ENCODE peak calls at places on chromosomes 5 and 9, in seven cellular contexts. L, I, X, Y, R, P and C are unnamed samples.

GRCh38 chr9:105064248-105065118 is 136.5 kb upstream of the ABCA1 start:
- DNase-seq in L (peak; percentile 98), I (no peak), X (peak; percentile 97), Y (no peak), R (peak; percentile 98), P (peak; percentile 80), C (no peak)

GRCh38 chr5:146606838-146607237 is 90.8 kb upstream of the GPR151 start:
- DNase-seq in L (no peak), I (no peak), X (no peak), Y (no peak), R (no peak), P (no peak), C (no peak)

GRCh38 chr5:177397875-177398390 is 2.5 kb downstream of the PFN3 start:
- DNase-seq in L (no peak), I (no peak), X (no peak), Y (no peak), R (no peak), P (no peak), C (no peak)

GRCh38 chr5:36507332-36507952 is 99.0 kb upstream of the SLC1A3 start:
- DNase-seq in L (peak; percentile 76), I (peak; percentile 60), X (peak; percentile 42), Y (peak; percentile 62), R (peak; percentile 79), P (peak; percentile 74), C (peak; percentile 56)

GRCh38 chr9:79054500-79054899 is 517.3 kb upstream of the TLE4 start:
- DNase-seq in L (no peak), I (no peak), X (no peak), Y (no peak), R (peak; percentile 7), P (no peak), C (no peak)

GRCh38 chr5:75052461-75053285 is at the start of gene GCNT4:
- DNase-seq in L (peak; percentile 67), I (peak; percentile 55), X (peak; percentile 72), Y (no peak), R (peak; percentile 51), P (peak; percentile 39), C (no peak)

GRCh38 chr9:128233817-128234406 is 30.7 kb downstream of the DNM1 start:
- DNase-seq in L (no peak), I (no peak), X (no peak), Y (no peak), R (no peak), P (no peak), C (no peak)

GRCh38 chr9:13395086-13395485 is 115.6 kb upstream of the MPDZ start:
- DNase-seq in L (peak; percentile 40), I (no peak), X (no peak), Y (no peak), R (peak; percentile 18), P (no peak), C (no peak)

GRCh38 chr5:79263290-79263689 is 27.4 kb downstream of the JMY start:
- DNase-seq in L (no peak), I (no peak), X (no peak), Y (no peak), R (no peak), P (no peak), C (no peak)

GRCh38 chr5:1375871-1376850 is 31.3 kb upstream of the CLPTM1L start:
- DNase-seq in L (no peak), I (no peak), X (no peak), Y (no peak), R (no peak), P (no peak), C (no peak)

GRCh38 chr5:179313849-179314521 is 31.3 kb downstream of the ADAMTS2 start:
- DNase-seq in L (no peak), I (no peak), X (no peak), Y (no peak), R (peak; percentile 95), P (peak; percentile 57), C (no peak)

GRCh38 chr5:116858705-116859333 is 284.2 kb upstream of the SEMA6A start:
- DNase-seq in L (no peak), I (no peak), X (no peak), Y (no peak), R (no peak), P (no peak), C (no peak)

GRCh38 chr5:172775326-172776234 is 4.6 kb upstream of the DUSP1 start:
- DNase-seq in L (peak; percentile 99), I (no peak), X (peak; percentile 90), Y (no peak), R (peak; percentile 97), P (peak; percentile 95), C (no peak)

GRCh38 chr9:28212979-28213378 is 639.7 kb upstream of the C9orf72 start:
- DNase-seq in L (peak; percentile 85), I (no peak), X (peak; percentile 78), Y (peak; percentile 68), R (peak; percentile 45), P (no peak), C (no peak)

GRCh38 chr9:32378993-32379729 is 5.3 kb upstream of the ACO1 start:
- DNase-seq in L (peak; percentile 83), I (peak; percentile 65), X (peak; percentile 68), Y (peak; percentile 79), R (peak; percentile 92), P (peak; percentile 51), C (no peak)

GRCh38 chr9:110623462-110624025 is 44.0 kb upstream of the SVEP1 start:
- DNase-seq in L (peak; percentile 72), I (peak; percentile 25), X (peak; percentile 45), Y (peak; percentile 66), R (peak; percentile 80), P (peak; percentile 43), C (no peak)

GRCh38 chr5:172904643-172905345 is 54.4 kb upstream of the RPL26L1 start:
- DNase-seq in L (peak; percentile 100), I (no peak), X (peak; percentile 100), Y (no peak), R (peak; percentile 82), P (peak; percentile 84), C (no peak)

GRCh38 chr9:75599249-75599648 is 291.2 kb upstream of the PCSK5 start:
- DNase-seq in L (no peak), I (no peak), X (no peak), Y (no peak), R (no peak), P (no peak), C (no peak)

GRCh38 chr9:75604661-75605060 is 285.8 kb upstream of the PCSK5 start:
- DNase-seq in L (no peak), I (no peak), X (no peak), Y (no peak), R (no peak), P (no peak), C (no peak)

GRCh38 chr9:75602074-75602473 is 288.4 kb upstream of the PCSK5 start:
- DNase-seq in L (no peak), I (no peak), X (no peak), Y (no peak), R (no peak), P (no peak), C (no peak)

DNA sequence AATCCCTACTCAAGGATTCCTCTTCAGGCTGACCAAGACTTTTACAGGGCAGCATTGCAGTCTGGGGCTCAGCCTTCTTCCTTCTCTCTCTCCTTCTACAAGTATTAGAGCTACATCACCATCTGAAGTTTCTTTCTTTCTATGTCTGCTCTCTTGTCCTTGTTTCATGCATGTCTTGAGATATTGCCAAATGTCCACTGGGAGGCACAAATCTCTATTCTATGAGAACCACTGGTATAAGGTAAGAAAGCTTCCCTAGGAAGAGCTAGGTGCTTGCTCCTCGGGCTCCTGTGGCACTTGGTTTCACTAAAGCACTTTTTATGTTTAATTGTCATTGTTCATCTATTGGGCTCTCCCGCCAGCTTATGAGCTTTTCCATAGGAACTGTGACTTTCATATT is 289.2 kb upstream of the PCSK5 start:
- DNase-seq in L (peak; percentile 20), I (no peak), X (peak; percentile 2), Y (no peak), R (no peak), P (no peak), C (no peak)
- TF ChIP-seq CTCF in L (peak; percentile 9), I (no peak), X (no peak), Y (no peak), R (no peak), P (no peak), C (no peak)

GRCh38 chr5:160675988-160676387 is 176.0 kb downstream of the ATP10B start:
- DNase-seq in L (no peak), I (peak; percentile 21), X (no peak), Y (no peak), R (no peak), P (no peak), C (no peak)
- TF ChIP-seq CTCF in L (no peak), I (peak; percentile 16), X (no peak), Y (peak; percentile 24), R (no peak), P (no peak), C (no peak)

GRCh38 chr5:154162475-154163217 is 27.9 kb upstream of the GALNT10 start:
- DNase-seq in L (no peak), I (no peak), X (no peak), Y (peak; percentile 1), R (no peak), P (no peak), C (no peak)

GRCh38 chr5:154158379-154158738 is 32.2 kb upstream of the GALNT10 start:
- DNase-seq in L (no peak), I (no peak), X (no peak), Y (no peak), R (no peak), P (no peak), C (no peak)

GRCh38 chr5:154163327-154163997 is 27.1 kb upstream of the GALNT10 start:
- DNase-seq in L (no peak), I (no peak), X (no peak), Y (no peak), R (no peak), P (no peak), C (no peak)

GRCh38 chr5:154159343-154159742 is 31.2 kb upstream of the GALNT10 start:
- DNase-seq in L (peak; percentile 29), I (no peak), X (peak; percentile 15), Y (no peak), R (no peak), P (no peak), C (no peak)

GRCh38 chr5:154157483-154158378 is 32.8 kb upstream of the GALNT10 start:
- DNase-seq in L (no peak), I (no peak), X (no peak), Y (no peak), R (no peak), P (no peak), C (no peak)
- TF ChIP-seq CTCF in L (peak; percentile 20), I (no peak), X (peak; percentile 42), Y (peak; percentile 52), R (peak; percentile 16), P (no peak), C (no peak)

DNA sequence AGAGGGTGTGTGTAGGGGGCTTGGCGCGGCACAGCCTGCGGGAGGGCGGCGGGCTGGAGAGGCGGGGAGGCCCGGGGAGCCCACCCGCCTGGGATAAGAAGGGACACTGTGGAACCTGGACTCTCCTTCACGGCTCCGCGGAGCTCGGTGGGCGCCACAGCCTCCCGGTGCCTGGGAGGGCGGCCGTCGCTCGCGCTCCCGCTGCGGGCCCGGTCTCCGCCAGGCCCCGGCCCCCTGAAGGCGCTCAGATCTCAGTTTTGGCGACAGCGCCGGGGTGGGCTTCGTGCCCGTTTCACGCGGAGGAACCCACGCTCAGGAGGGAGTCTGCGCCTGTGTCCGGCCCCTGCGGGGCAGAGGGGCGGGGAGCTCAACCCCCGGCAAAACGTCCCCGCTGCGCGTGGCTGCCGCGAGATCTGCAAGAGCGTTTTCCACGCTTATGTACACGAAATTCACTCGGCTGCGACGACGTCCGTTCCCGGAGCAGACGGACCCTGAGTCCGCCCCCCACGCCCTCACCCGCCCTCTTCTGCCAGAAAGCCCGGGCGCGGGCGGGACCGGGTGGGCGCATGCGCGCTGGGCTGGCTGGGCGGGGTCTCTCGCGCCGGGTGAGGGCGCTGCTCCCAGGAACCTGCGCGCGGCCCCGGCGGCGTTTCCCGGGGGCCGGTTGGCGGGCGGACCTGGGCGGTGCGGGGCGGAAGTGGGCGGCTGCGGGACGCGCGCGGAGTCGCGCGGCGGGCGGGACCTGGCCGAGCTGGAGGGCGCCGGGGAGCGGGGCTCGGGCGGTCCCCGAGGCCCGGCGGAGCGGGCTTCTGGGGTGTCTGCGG is at the start of gene NELFB:
- DNase-seq in L (peak; percentile 88), I (peak; percentile 100), X (peak; percentile 81), Y (peak; percentile 89), R (peak; percentile 87), P (peak; percentile 93), C (peak; percentile 100)
- TF ChIP-seq CTCF in L (no peak), I (no peak), X (no peak), Y (no peak), R (no peak), P (no peak), C (no peak)